ENCODE peak calls at places on chromosomes 5 and 9, in seven cellular contexts. One of them, this sample, is unnamed.

GRCh38 chr5:174877987-174878386 is 153.6 kb downstream of the MSX2 start:
- DNase-seq in HFF-Myc: no peak
- DNase-seq in lower leg skin: no peak
- DNase-seq in heart left ventricle: no peak
- DNase-seq in mammary epithelial cell: no peak
- DNase-seq in fibroblast of lung: no peak
- DNase-seq in brain microvascular endothelial cell: no peak
- DNase-seq in this sample: no peak

GRCh38 chr5:2174572-2174971 is 291.8 kb upstream of the IRX4 start:
- DNase-seq in mammary epithelial cell: no peak
- DNase-seq in brain microvascular endothelial cell: no peak
- DNase-seq in fibroblast of lung: no peak
- DNase-seq in heart left ventricle: no peak
- DNase-seq in HFF-Myc: no peak
- DNase-seq in lower leg skin: no peak
- DNase-seq in this sample: no peak

GRCh38 chr9:136776947-136777346 is 12.6 kb upstream of the LCN15 start:
- DNase-seq in HFF-Myc: no peak
- DNase-seq in mammary epithelial cell: no peak
- DNase-seq in heart left ventricle: no peak
- DNase-seq in fibroblast of lung: no peak
- DNase-seq in lower leg skin: no peak
- DNase-seq in brain microvascular endothelial cell: no peak
- DNase-seq in this sample: no peak

GRCh38 chr5:157431544-157432200 is 28.3 kb upstream of the NIPAL4 start:
- DNase-seq in lower leg skin: no peak
- DNase-seq in mammary epithelial cell: peak
- DNase-seq in fibroblast of lung: peak
- DNase-seq in brain microvascular endothelial cell: peak
- DNase-seq in heart left ventricle: no peak
- DNase-seq in HFF-Myc: peak
- DNase-seq in this sample: peak

GRCh38 chr9:22216730-22217160 is 207.6 kb upstream of the CDKN2B start:
- DNase-seq in lower leg skin: no peak
- DNase-seq in HFF-Myc: no peak
- DNase-seq in brain microvascular endothelial cell: peak
- DNase-seq in fibroblast of lung: peak
- DNase-seq in heart left ventricle: no peak
- DNase-seq in mammary epithelial cell: no peak
- DNase-seq in this sample: peak

GRCh38 chr5:41368158-41368557 is 142.2 kb downstream of the PLCXD3 start:
- DNase-seq in fibroblast of lung: peak
- DNase-seq in HFF-Myc: no peak
- DNase-seq in mammary epithelial cell: peak
- DNase-seq in lower leg skin: no peak
- DNase-seq in brain microvascular endothelial cell: no peak
- DNase-seq in heart left ventricle: no peak
- DNase-seq in this sample: no peak

GRCh38 chr5:42837601-42838000 is 25.9 kb upstream of the SELENOP start:
- DNase-seq in HFF-Myc: no peak
- DNase-seq in heart left ventricle: no peak
- DNase-seq in lower leg skin: no peak
- DNase-seq in mammary epithelial cell: no peak
- DNase-seq in fibroblast of lung: no peak
- DNase-seq in brain microvascular endothelial cell: no peak
- DNase-seq in this sample: no peak

GRCh38 chr5:147427784-147428401 is 82.0 kb downstream of the DPYSL3 start:
- DNase-seq in heart left ventricle: no peak
- DNase-seq in brain microvascular endothelial cell: peak
- DNase-seq in lower leg skin: no peak
- DNase-seq in fibroblast of lung: peak
- DNase-seq in mammary epithelial cell: peak
- DNase-seq in HFF-Myc: no peak
- DNase-seq in this sample: peak

GRCh38 chr9:72039532-72039931 is 20.9 kb downstream of the C9orf57 start:
- DNase-seq in HFF-Myc: no peak
- DNase-seq in mammary epithelial cell: no peak
- DNase-seq in fibroblast of lung: no peak
- DNase-seq in heart left ventricle: no peak
- DNase-seq in brain microvascular endothelial cell: no peak
- DNase-seq in lower leg skin: no peak
- DNase-seq in this sample: no peak

GRCh38 chr9:6640268-6641072 is 5.1 kb downstream of the GLDC start:
- DNase-seq in HFF-Myc: no peak
- DNase-seq in heart left ventricle: no peak
- DNase-seq in mammary epithelial cell: no peak
- DNase-seq in brain microvascular endothelial cell: no peak
- DNase-seq in fibroblast of lung: no peak
- DNase-seq in lower leg skin: no peak
- DNase-seq in this sample: no peak

GRCh38 chr5:1299511-1299850 is 4.6 kb upstream of the TERT start:
- DNase-seq in heart left ventricle: no peak
- DNase-seq in lower leg skin: no peak
- DNase-seq in HFF-Myc: no peak
- DNase-seq in brain microvascular endothelial cell: no peak
- DNase-seq in mammary epithelial cell: no peak
- DNase-seq in fibroblast of lung: no peak
- DNase-seq in this sample: no peak

GRCh38 chr5:175464414-175465233 is 13.7 kb upstream of the SFXN1 start:
- DNase-seq in lower leg skin: no peak
- DNase-seq in HFF-Myc: no peak
- DNase-seq in fibroblast of lung: peak
- DNase-seq in mammary epithelial cell: peak
- DNase-seq in brain microvascular endothelial cell: peak
- DNase-seq in heart left ventricle: peak
- DNase-seq in this sample: peak

GRCh38 chr5:45639038-45639437 is 57.1 kb downstream of the HCN1 start:
- DNase-seq in lower leg skin: no peak
- DNase-seq in HFF-Myc: no peak
- DNase-seq in mammary epithelial cell: no peak
- DNase-seq in fibroblast of lung: no peak
- DNase-seq in heart left ventricle: no peak
- DNase-seq in brain microvascular endothelial cell: no peak
- DNase-seq in this sample: no peak

DNA sequence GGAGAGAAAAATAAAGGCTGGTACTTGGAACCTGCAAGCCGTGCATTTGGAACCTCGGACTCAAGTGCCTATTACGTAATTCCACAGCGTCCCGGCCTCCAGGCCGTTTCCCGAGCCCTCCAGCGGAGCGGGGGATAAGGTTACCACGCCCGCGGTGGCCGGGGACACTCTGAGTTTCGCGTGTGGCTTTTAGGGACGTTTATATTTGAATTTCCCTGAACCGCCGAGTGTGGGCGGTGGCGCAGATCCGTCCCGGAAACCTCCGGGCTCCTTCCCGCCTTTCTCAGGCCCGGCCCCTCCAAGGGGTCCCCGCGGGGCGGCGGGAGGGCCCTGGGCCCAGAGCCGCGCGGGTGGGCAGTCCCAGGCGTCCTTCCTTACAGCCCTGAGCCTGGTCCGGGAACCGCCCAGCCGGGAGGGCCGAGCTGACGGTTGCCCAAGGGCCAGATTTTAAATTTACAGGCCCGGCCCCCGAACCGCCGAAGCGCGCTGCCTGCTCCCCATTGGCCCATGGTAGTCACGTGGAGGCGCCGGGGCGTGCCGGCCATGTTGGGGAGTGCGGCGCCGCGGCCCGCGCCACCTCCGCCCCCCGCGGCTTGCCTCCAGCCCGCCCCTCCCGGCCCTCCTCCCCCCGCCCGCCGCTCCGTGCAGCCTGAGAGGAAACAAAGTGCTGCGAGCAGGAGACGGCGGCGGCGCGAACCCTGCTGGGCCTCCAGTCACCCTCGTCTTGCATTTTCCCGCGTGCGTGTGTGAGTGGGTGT is at the start of gene LMNB1:
- DNase-seq in heart left ventricle: peak
- DNase-seq in lower leg skin: peak
- DNase-seq in mammary epithelial cell: peak
- DNase-seq in fibroblast of lung: peak
- DNase-seq in HFF-Myc: peak
- DNase-seq in brain microvascular endothelial cell: peak
- DNase-seq in this sample: peak
- TF ChIP-seq CTCF in heart left ventricle: no peak
- TF ChIP-seq CTCF in lower leg skin: no peak
- TF ChIP-seq CTCF in mammary epithelial cell: peak
- TF ChIP-seq CTCF in fibroblast of lung: no peak
- TF ChIP-seq CTCF in HFF-Myc: no peak
- TF ChIP-seq CTCF in brain microvascular endothelial cell: no peak
- TF ChIP-seq CTCF in this sample: peak

GRCh38 chr9:121550041-121550440 is 50.4 kb upstream of the GGTA1 start:
- DNase-seq in lower leg skin: no peak
- DNase-seq in brain microvascular endothelial cell: no peak
- DNase-seq in HFF-Myc: no peak
- DNase-seq in fibroblast of lung: no peak
- DNase-seq in heart left ventricle: no peak
- DNase-seq in mammary epithelial cell: no peak
- DNase-seq in this sample: no peak

GRCh38 chr9:121545148-121545874 is 45.7 kb upstream of the GGTA1 start:
- DNase-seq in fibroblast of lung: no peak
- DNase-seq in mammary epithelial cell: no peak
- DNase-seq in lower leg skin: no peak
- DNase-seq in heart left ventricle: peak
- DNase-seq in HFF-Myc: no peak
- DNase-seq in brain microvascular endothelial cell: no peak
- DNase-seq in this sample: no peak

GRCh38 chr9:121541945-121542344 is 42.3 kb upstream of the GGTA1 start:
- DNase-seq in lower leg skin: no peak
- DNase-seq in HFF-Myc: no peak
- DNase-seq in mammary epithelial cell: no peak
- DNase-seq in brain microvascular endothelial cell: no peak
- DNase-seq in fibroblast of lung: no peak
- DNase-seq in heart left ventricle: peak
- DNase-seq in this sample: no peak

GRCh38 chr9:121541256-121541655 is 41.6 kb upstream of the GGTA1 start:
- DNase-seq in HFF-Myc: no peak
- DNase-seq in heart left ventricle: peak
- DNase-seq in mammary epithelial cell: no peak
- DNase-seq in brain microvascular endothelial cell: no peak
- DNase-seq in fibroblast of lung: no peak
- DNase-seq in lower leg skin: no peak
- DNase-seq in this sample: no peak

DNA sequence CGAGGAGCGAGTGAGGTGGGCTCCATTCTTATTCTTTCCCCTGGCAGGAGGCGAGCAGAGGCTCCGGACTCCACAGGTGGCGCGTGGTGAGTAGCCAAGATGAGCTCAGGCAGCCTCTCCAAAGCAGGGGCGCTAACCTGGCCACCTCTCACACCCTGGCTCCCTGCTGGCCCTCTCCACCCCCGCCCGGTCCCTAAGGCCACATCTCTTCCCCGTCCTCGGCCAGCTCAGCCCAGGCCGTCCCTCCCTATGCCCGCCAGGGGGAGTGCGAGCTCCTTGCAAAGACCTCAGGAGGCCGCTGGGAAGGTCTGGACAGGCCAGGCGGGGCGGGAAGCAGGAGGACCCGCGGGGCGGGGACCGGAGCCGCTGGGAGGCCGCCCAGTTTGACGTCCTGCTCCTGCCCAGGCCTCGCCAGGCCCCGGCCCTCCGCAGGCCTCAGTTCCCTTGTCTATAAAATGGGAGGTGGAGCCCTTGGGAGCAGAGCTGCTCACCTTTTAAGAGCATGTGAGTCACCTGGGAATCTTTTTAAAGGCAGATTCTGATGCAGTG is 46.3 kb upstream of the GGTA1 start:
- DNase-seq in mammary epithelial cell: peak
- DNase-seq in heart left ventricle: peak
- DNase-seq in HFF-Myc: peak
- DNase-seq in brain microvascular endothelial cell: peak
- DNase-seq in lower leg skin: peak
- DNase-seq in fibroblast of lung: peak
- DNase-seq in this sample: peak
- H3K4me3 ChIP-seq in mammary epithelial cell: no peak
- H3K4me3 ChIP-seq in heart left ventricle: no peak
- H3K4me3 ChIP-seq in HFF-Myc: no peak
- H3K4me3 ChIP-seq in brain microvascular endothelial cell: no peak
- H3K4me3 ChIP-seq in lower leg skin: no peak
- H3K4me3 ChIP-seq in fibroblast of lung: no peak
- H3K4me3 ChIP-seq in this sample: no peak

GRCh38 chr9:124121725-124122124 is 110.2 kb downstream of the LHX2 start:
- DNase-seq in fibroblast of lung: no peak
- DNase-seq in heart left ventricle: no peak
- DNase-seq in lower leg skin: no peak
- DNase-seq in brain microvascular endothelial cell: no peak
- DNase-seq in mammary epithelial cell: no peak
- DNase-seq in HFF-Myc: no peak
- DNase-seq in this sample: no peak

GRCh38 chr9:124122321-124122720 is 110.8 kb downstream of the LHX2 start:
- DNase-seq in brain microvascular endothelial cell: no peak
- DNase-seq in mammary epithelial cell: no peak
- DNase-seq in lower leg skin: no peak
- DNase-seq in heart left ventricle: no peak
- DNase-seq in HFF-Myc: no peak
- DNase-seq in fibroblast of lung: peak
- DNase-seq in this sample: no peak

GRCh38 chr9:124120272-124120671 is 108.7 kb downstream of the LHX2 start:
- DNase-seq in heart left ventricle: no peak
- DNase-seq in mammary epithelial cell: no peak
- DNase-seq in fibroblast of lung: no peak
- DNase-seq in lower leg skin: no peak
- DNase-seq in brain microvascular endothelial cell: no peak
- DNase-seq in HFF-Myc: no peak
- DNase-seq in this sample: no peak

GRCh38 chr9:124124729-124125589 is 113.4 kb downstream of the LHX2 start:
- DNase-seq in HFF-Myc: no peak
- DNase-seq in mammary epithelial cell: no peak
- DNase-seq in heart left ventricle: no peak
- DNase-seq in fibroblast of lung: no peak
- DNase-seq in brain microvascular endothelial cell: no peak
- DNase-seq in lower leg skin: no peak
- DNase-seq in this sample: no peak

DNA sequence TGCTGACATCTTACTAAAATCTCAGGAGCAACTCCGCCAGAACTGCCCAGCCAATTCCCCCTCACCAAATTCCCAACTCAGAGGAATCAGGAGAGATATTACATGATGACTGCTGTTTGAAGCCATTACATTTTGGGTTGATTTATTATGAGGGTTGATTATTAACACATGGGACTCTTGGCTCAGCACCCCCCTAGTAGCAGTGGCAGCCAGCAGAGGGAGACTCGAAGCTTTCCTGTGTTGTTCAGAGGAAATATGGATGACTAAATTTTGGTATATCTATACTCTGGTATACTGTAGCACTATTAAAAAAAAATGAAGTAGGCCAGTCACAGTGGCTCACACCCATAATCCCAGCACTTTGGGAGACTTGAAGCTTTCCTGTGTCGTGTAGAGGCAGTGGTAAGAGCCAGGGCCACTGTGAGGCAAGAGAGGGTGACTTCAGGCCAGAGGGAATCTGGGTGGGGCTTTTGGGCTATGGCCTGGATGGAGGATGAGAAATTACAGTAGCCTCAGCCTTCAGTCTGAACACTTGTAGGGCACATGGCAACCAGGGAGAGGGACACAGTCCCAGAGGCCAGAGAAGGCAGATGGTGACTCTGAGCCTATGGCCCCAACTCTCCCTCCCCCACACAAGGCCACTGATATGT is 111.4 kb downstream of the LHX2 start:
- DNase-seq in heart left ventricle: no peak
- DNase-seq in fibroblast of lung: no peak
- DNase-seq in brain microvascular endothelial cell: no peak
- DNase-seq in lower leg skin: no peak
- DNase-seq in HFF-Myc: peak
- DNase-seq in mammary epithelial cell: no peak
- DNase-seq in this sample: peak
- TF ChIP-seq CTCF in heart left ventricle: no peak
- TF ChIP-seq CTCF in fibroblast of lung: peak
- TF ChIP-seq CTCF in brain microvascular endothelial cell: peak
- TF ChIP-seq CTCF in lower leg skin: no peak
- TF ChIP-seq CTCF in HFF-Myc: peak
- TF ChIP-seq CTCF in mammary epithelial cell: peak
- TF ChIP-seq CTCF in this sample: peak

GRCh38 chr5:74765201-74765600 is 1.7 kb downstream of the GFM2 start:
- DNase-seq in heart left ventricle: no peak
- DNase-seq in HFF-Myc: no peak
- DNase-seq in fibroblast of lung: peak
- DNase-seq in lower leg skin: no peak
- DNase-seq in mammary epithelial cell: peak
- DNase-seq in brain microvascular endothelial cell: no peak
- DNase-seq in this sample: peak
- H3K4me3 ChIP-seq in heart left ventricle: no peak
- H3K4me3 ChIP-seq in HFF-Myc: peak
- H3K4me3 ChIP-seq in fibroblast of lung: no peak
- H3K4me3 ChIP-seq in lower leg skin: no peak
- H3K4me3 ChIP-seq in mammary epithelial cell: no peak
- H3K4me3 ChIP-seq in brain microvascular endothelial cell: no peak
- H3K4me3 ChIP-seq in this sample: peak

This sample was measured in fibroblast of villous mesenchyme.